ENCODE peak calls at places on chromosomes 11 and 22, in seven cellular contexts. D, K, A, Y, Z, G and I are unnamed samples.
A peak's percentile ranks its signal among the peaks of the same experiment; 100 is the strongest.

GRCh38 chr22:25896098-25896497 is 154.1 kb downstream of the MYO18B start:
- DNase-seq in D (no peak), K (no peak), A (no peak), Y (no peak), Z (no peak), G (peak; percentile 16), I (no peak)

GRCh38 chr11:134589155-134589554 is 177.1 kb upstream of the B3GAT1 start:
- DNase-seq in D (no peak), K (no peak), A (no peak), Y (no peak), Z (peak; percentile 5), G (no peak), I (no peak)

GRCh38 chr11:79344765-79345164 is 96.1 kb downstream of the TENM4 start:
- DNase-seq in D (no peak), K (no peak), A (no peak), Y (no peak), Z (no peak), G (no peak), I (no peak)

GRCh38 chr22:19085233-19086043 is 36.8 kb downstream of the DGCR2 start:
- DNase-seq in D (no peak), K (peak; percentile 53), A (no peak), Y (no peak), Z (no peak), G (no peak), I (no peak)

GRCh38 chr22:20532256-20532993 is 25.0 kb downstream of the MED15 start:
- DNase-seq in D (no peak), K (peak; percentile 53), A (no peak), Y (no peak), Z (no peak), G (peak; percentile 37), I (no peak)

GRCh38 chr11:102269927-102270326 is 47.4 kb upstream of the BIRC3 start:
- DNase-seq in D (no peak), K (no peak), A (no peak), Y (no peak), Z (peak; percentile 95), G (no peak), I (no peak)

GRCh38 chr22:41530612-41531421 is 13.5 kb downstream of the POLR3H start:
- DNase-seq in D (no peak), K (no peak), A (no peak), Y (no peak), Z (no peak), G (no peak), I (no peak)

GRCh38 chr11:3824714-3825472 is 15.9 kb downstream of the RHOG start:
- DNase-seq in D (peak; percentile 77), K (peak; percentile 78), A (no peak), Y (peak; percentile 83), Z (no peak), G (peak; percentile 81), I (peak; percentile 82)

GRCh38 chr11:100923555-100923954 is 206.1 kb downstream of the PGR start:
- DNase-seq in D (no peak), K (peak; percentile 6), A (no peak), Y (no peak), Z (peak; percentile 33), G (no peak), I (no peak)

GRCh38 chr11:47225552-47226137 is 10.9 kb downstream of the DDB2 start:
- DNase-seq in D (no peak), K (no peak), A (no peak), Y (no peak), Z (no peak), G (no peak), I (no peak)

GRCh38 chr11:112697371-112697770 is 263.8 kb upstream of the NCAM1 start:
- DNase-seq in D (no peak), K (peak; percentile 98), A (no peak), Y (no peak), Z (no peak), G (peak; percentile 74), I (no peak)

GRCh38 chr11:72421351-72421750 is 13.0 kb downstream of the CLPB start:
- DNase-seq in D (no peak), K (no peak), A (no peak), Y (no peak), Z (no peak), G (no peak), I (no peak)

GRCh38 chr11:133163463-133164419 is 368.6 kb downstream of the OPCML start:
- DNase-seq in D (no peak), K (peak; percentile 75), A (peak; percentile 15), Y (no peak), Z (peak; percentile 45), G (peak; percentile 62), I (no peak)

GRCh38 chr11:77039491-77040400 is 5.5 kb downstream of the B3GNT6 start:
- DNase-seq in D (peak; percentile 78), K (no peak), A (no peak), Y (no peak), Z (no peak), G (peak; percentile 69), I (no peak)

GRCh38 chr11:92384807-92385206 is 160.2 kb downstream of the FAT3 start:
- DNase-seq in D (no peak), K (peak; percentile 37), A (no peak), Y (no peak), Z (no peak), G (no peak), I (no peak)

GRCh38 chr11:93727985-93728791 is 13.1 kb downstream of the TAF1D start:
- DNase-seq in D (no peak), K (no peak), A (no peak), Y (no peak), Z (no peak), G (no peak), I (no peak)

GRCh38 chr11:132410383-132410782 is 1040.0 kb downstream of the NTM start:
- DNase-seq in D (no peak), K (no peak), A (no peak), Y (no peak), Z (no peak), G (no peak), I (no peak)

GRCh38 chr11:47443028-47443700 is 5.8 kb downstream of the RAPSN start:
- DNase-seq in D (no peak), K (no peak), A (no peak), Y (no peak), Z (no peak), G (no peak), I (no peak)

GRCh38 chr11:67631427-67631826 is 1.7 kb upstream of the NUDT8 start:
- DNase-seq in D (peak; percentile 67), K (no peak), A (no peak), Y (no peak), Z (no peak), G (no peak), I (no peak)

GRCh38 chr11:119505861-119506260 is 82.9 kb upstream of the THY1 start:
- DNase-seq in D (no peak), K (no peak), A (no peak), Y (no peak), Z (no peak), G (no peak), I (no peak)

GRCh38 chr11:121340010-121340580 is 47.5 kb downstream of the SC5D start:
- DNase-seq in D (no peak), K (no peak), A (no peak), Y (no peak), Z (no peak), G (no peak), I (no peak)